ENCODE peak calls at places on chromosomes 4 and X, in seven cellular contexts. I is left lung, A is tibial nerve, K is omental fat pad, C is NCI-H446, Q is ACHN, J is pancreas. Z is an unnamed sample.

GRCh38 chr4:70725633-70726032 is 3.9 kb downstream of the RUFY3 start:
- DNase-seq in I (no peak), A (no peak), K (no peak), C (no peak), Q (no peak), J (no peak), Z (no peak)

GRCh38 chr4:52842788-52843187 is 19.3 kb upstream of the RASL11B start:
- DNase-seq in I (no peak), A (no peak), K (no peak), C (no peak), Q (no peak), J (no peak), Z (no peak)

GRCh38 chr4:89196745-89197144 is 85.4 kb downstream of the TIGD2 start:
- DNase-seq in I (no peak), A (no peak), K (no peak), C (no peak), Q (peak; percentile 16), J (peak; percentile 26), Z (no peak)

GRCh38 chr4:118171381-118171780 is 137.1 kb downstream of the NDST3 start:
- DNase-seq in I (no peak), A (no peak), K (no peak), C (no peak), Q (no peak), J (no peak), Z (no peak)

GRCh38 chr4:88537725-88538124 is 14.1 kb upstream of the PYURF start:
- DNase-seq in I (no peak), A (no peak), K (no peak), C (no peak), Q (no peak), J (no peak), Z (no peak)

GRCh38 chr4:126701756-126702155 is 931.0 kb upstream of the INTU start:
- DNase-seq in I (no peak), A (no peak), K (no peak), C (peak; percentile 62), Q (no peak), J (no peak), Z (peak; percentile 74)

GRCh38 chr4:89469930-89470375 is 162.4 kb upstream of the GPRIN3 start:
- DNase-seq in I (no peak), A (no peak), K (no peak), C (no peak), Q (peak; percentile 81), J (no peak), Z (no peak)

GRCh38 chrX:1535241-1536041 is 1.5 kb downstream of the P2RY8 start:
- DNase-seq in I (no peak), A (no peak), K (no peak), C (no peak), Q (no peak), J (no peak), Z (no peak)

GRCh38 chr4:123621072-123621705 is 224.6 kb downstream of the SPRY1 start:
- DNase-seq in I (no peak), A (no peak), K (no peak), C (no peak), Q (no peak), J (no peak), Z (no peak)

GRCh38 chrX:150772150-150772970 is 79.2 kb downstream of the MTMR1 start:
- DNase-seq in I (peak; percentile 91), A (peak; percentile 60), K (peak; percentile 89), C (peak; percentile 11), Q (peak; percentile 56), J (peak; percentile 82), Z (peak; percentile 89)

GRCh38 chr4:153535735-153536494 is 69.8 kb downstream of the TMEM131L start:
- DNase-seq in I (no peak), A (no peak), K (no peak), C (no peak), Q (no peak), J (no peak), Z (no peak)

GRCh38 chrX:150362599-150363481 is at the start of gene MAMLD1:
- DNase-seq in I (peak; percentile 84), A (peak; percentile 56), K (no peak), C (no peak), Q (peak; percentile 68), J (peak; percentile 62), Z (peak; percentile 85)

GRCh38 chr4:121380448-121381147 is at the start of gene QRFPR:
- DNase-seq in I (peak; percentile 74), A (no peak), K (no peak), C (no peak), Q (peak; percentile 84), J (no peak), Z (no peak)

GRCh38 chrX:138298268-138298667 is 413.2 kb downstream of the FGF13 start:
- DNase-seq in I (no peak), A (no peak), K (no peak), C (no peak), Q (no peak), J (no peak), Z (no peak)

GRCh38 chr4:76745264-76745663 is 152.7 kb downstream of the SOWAHB start:
- DNase-seq in I (no peak), A (no peak), K (no peak), C (no peak), Q (no peak), J (no peak), Z (no peak)

GRCh38 chr4:10924274-10924673 is 239.7 kb upstream of the CLNK start:
- DNase-seq in I (no peak), A (no peak), K (no peak), C (no peak), Q (no peak), J (no peak), Z (no peak)

GRCh38 chrX:139106111-139106510 is 394.6 kb upstream of the FGF13 start:
- DNase-seq in I (no peak), A (no peak), K (no peak), C (no peak), Q (no peak), J (no peak), Z (no peak)

GRCh38 chr4:59973496-59973895 is 1226.6 kb upstream of the ADGRL3 start:
- DNase-seq in I (no peak), A (no peak), K (no peak), C (no peak), Q (no peak), J (no peak), Z (no peak)

GRCh38 chrX:24478516-24478915 is 13.4 kb downstream of the PDK3 start:
- DNase-seq in I (no peak), A (no peak), K (no peak), C (no peak), Q (no peak), J (no peak), Z (no peak)

GRCh38 chr4:23237771-23238170 is 545.0 kb downstream of the GBA3 start:
- DNase-seq in I (no peak), A (no peak), K (no peak), C (peak; percentile 55), Q (peak; percentile 10), J (peak; percentile 78), Z (no peak)

GRCh38 chr4:189613202-189613601 is 327.5 kb upstream of the FRG1 start:
- DNase-seq in I (no peak), A (no peak), K (no peak), C (no peak), Q (no peak), J (no peak), Z (no peak)

GRCh38 chr4:42715807-42716482 is 59.0 kb upstream of the ATP8A1 start:
- DNase-seq in I (no peak), A (no peak), K (no peak), C (no peak), Q (no peak), J (no peak), Z (no peak)

GRCh38 chr4:150970685-150971151 is 44.4 kb downstream of the LRBA start:
- DNase-seq in I (no peak), A (no peak), K (no peak), C (no peak), Q (no peak), J (no peak), Z (no peak)

GRCh38 chr4:8690216-8690786 is 97.7 kb downstream of the CPZ start:
- DNase-seq in I (no peak), A (no peak), K (no peak), C (no peak), Q (no peak), J (no peak), Z (peak; percentile 39)

GRCh38 chrX:115696039-115696438 is 135.1 kb downstream of the PLS3 start:
- DNase-seq in I (no peak), A (no peak), K (no peak), C (no peak), Q (no peak), J (no peak), Z (no peak)

GRCh38 chr4:74038161-74039064 is at the start of gene CXCL3:
- DNase-seq in I (peak; percentile 94), A (peak; percentile 35), K (peak; percentile 45), C (no peak), Q (peak; percentile 71), J (peak; percentile 79), Z (peak; percentile 86)

Z was measured in cardiac septum.